ENCODE peak calls at places on chromosomes 7 and 10, in five cellular contexts. One of them, this sample, is unnamed.
A peak's percentile ranks its signal among the peaks of the same experiment; 100 is the strongest.

GRCh38 chr10:130737622-130738021 is 573.9 kb downstream of the TCERG1L start:
- DNase-seq in spleen: no peak
- DNase-seq in ovary: no peak
- DNase-seq in body of pancreas: no peak
- DNase-seq in cardiac muscle cell: peak; percentile 0
- DNase-seq in this sample: no peak

GRCh38 chr10:14478639-14479038 is 147.9 kb upstream of the FRMD4A start:
- DNase-seq in spleen: no peak
- DNase-seq in ovary: peak; percentile 55
- DNase-seq in body of pancreas: peak; percentile 87
- DNase-seq in cardiac muscle cell: peak; percentile 86
- DNase-seq in this sample: no peak

GRCh38 chr7:115477193-115477651 is 553.3 kb downstream of the TFEC start:
- DNase-seq in spleen: peak; percentile 67
- DNase-seq in ovary: peak; percentile 29
- DNase-seq in body of pancreas: peak; percentile 22
- DNase-seq in cardiac muscle cell: peak; percentile 47
- DNase-seq in this sample: no peak

GRCh38 chr10:101444058-101444457 is 90.1 kb downstream of the BTRC start:
- DNase-seq in spleen: no peak
- DNase-seq in ovary: no peak
- DNase-seq in body of pancreas: no peak
- DNase-seq in cardiac muscle cell: peak; percentile 23
- DNase-seq in this sample: no peak

GRCh38 chr7:44155191-44156185 is 14.4 kb upstream of the MYL7 start:
- DNase-seq in spleen: no peak
- DNase-seq in ovary: no peak
- DNase-seq in body of pancreas: no peak
- DNase-seq in cardiac muscle cell: no peak
- DNase-seq in this sample: no peak

GRCh38 chr7:64307254-64308018 is 6.3 kb upstream of the ZNF736 start:
- DNase-seq in spleen: peak; percentile 99
- DNase-seq in ovary: peak; percentile 86
- DNase-seq in body of pancreas: peak; percentile 94
- DNase-seq in cardiac muscle cell: peak; percentile 97
- DNase-seq in this sample: peak; percentile 93

GRCh38 chr10:48289652-48290238 is 15.2 kb upstream of the FRMPD2 start:
- DNase-seq in spleen: no peak
- DNase-seq in ovary: no peak
- DNase-seq in body of pancreas: peak; percentile 40
- DNase-seq in cardiac muscle cell: peak; percentile 65
- DNase-seq in this sample: peak; percentile 13

GRCh38 chr10:33376976-33377657 is 42.6 kb upstream of the NRP1 start:
- DNase-seq in spleen: no peak
- DNase-seq in ovary: no peak
- DNase-seq in body of pancreas: no peak
- DNase-seq in cardiac muscle cell: peak; percentile 73
- DNase-seq in this sample: no peak

GRCh38 chr10:60816624-60817023 is 38.3 kb downstream of the CDK1 start:
- DNase-seq in spleen: no peak
- DNase-seq in ovary: no peak
- DNase-seq in body of pancreas: peak; percentile 59
- DNase-seq in cardiac muscle cell: peak; percentile 94
- DNase-seq in this sample: no peak

GRCh38 chr7:55351263-55351662 is 13.9 kb upstream of the LANCL2 start:
- DNase-seq in spleen: no peak
- DNase-seq in ovary: no peak
- DNase-seq in body of pancreas: no peak
- DNase-seq in cardiac muscle cell: no peak
- DNase-seq in this sample: no peak

GRCh38 chr7:36604801-36605200 is 119.5 kb downstream of the AOAH start:
- DNase-seq in spleen: no peak
- DNase-seq in ovary: no peak
- DNase-seq in body of pancreas: no peak
- DNase-seq in cardiac muscle cell: no peak
- DNase-seq in this sample: no peak

GRCh38 chr7:27143022-27143949 is at the start of gene HOXA5:
- DNase-seq in spleen: peak; percentile 90
- DNase-seq in ovary: peak; percentile 86
- DNase-seq in body of pancreas: peak; percentile 41
- DNase-seq in cardiac muscle cell: peak; percentile 40
- DNase-seq in this sample: no peak

GRCh38 chr7:156544919-156545715 is 95.5 kb upstream of the RNF32 start:
- DNase-seq in spleen: no peak
- DNase-seq in ovary: no peak
- DNase-seq in body of pancreas: no peak
- DNase-seq in cardiac muscle cell: no peak
- DNase-seq in this sample: no peak

GRCh38 chr10:17101910-17102266 is 27.7 kb downstream of the CUBN start:
- DNase-seq in spleen: no peak
- DNase-seq in ovary: no peak
- DNase-seq in body of pancreas: no peak
- DNase-seq in cardiac muscle cell: no peak
- DNase-seq in this sample: no peak

GRCh38 chr10:3150366-3150765 is 22.2 kb downstream of the PITRM1 start:
- DNase-seq in spleen: no peak
- DNase-seq in ovary: no peak
- DNase-seq in body of pancreas: no peak
- DNase-seq in cardiac muscle cell: no peak
- DNase-seq in this sample: no peak

GRCh38 chr10:95268438-95268837 is 22.4 kb downstream of the PDLIM1 start:
- DNase-seq in spleen: no peak
- DNase-seq in ovary: peak; percentile 57
- DNase-seq in body of pancreas: peak; percentile 35
- DNase-seq in cardiac muscle cell: peak; percentile 97
- DNase-seq in this sample: no peak

DNA sequence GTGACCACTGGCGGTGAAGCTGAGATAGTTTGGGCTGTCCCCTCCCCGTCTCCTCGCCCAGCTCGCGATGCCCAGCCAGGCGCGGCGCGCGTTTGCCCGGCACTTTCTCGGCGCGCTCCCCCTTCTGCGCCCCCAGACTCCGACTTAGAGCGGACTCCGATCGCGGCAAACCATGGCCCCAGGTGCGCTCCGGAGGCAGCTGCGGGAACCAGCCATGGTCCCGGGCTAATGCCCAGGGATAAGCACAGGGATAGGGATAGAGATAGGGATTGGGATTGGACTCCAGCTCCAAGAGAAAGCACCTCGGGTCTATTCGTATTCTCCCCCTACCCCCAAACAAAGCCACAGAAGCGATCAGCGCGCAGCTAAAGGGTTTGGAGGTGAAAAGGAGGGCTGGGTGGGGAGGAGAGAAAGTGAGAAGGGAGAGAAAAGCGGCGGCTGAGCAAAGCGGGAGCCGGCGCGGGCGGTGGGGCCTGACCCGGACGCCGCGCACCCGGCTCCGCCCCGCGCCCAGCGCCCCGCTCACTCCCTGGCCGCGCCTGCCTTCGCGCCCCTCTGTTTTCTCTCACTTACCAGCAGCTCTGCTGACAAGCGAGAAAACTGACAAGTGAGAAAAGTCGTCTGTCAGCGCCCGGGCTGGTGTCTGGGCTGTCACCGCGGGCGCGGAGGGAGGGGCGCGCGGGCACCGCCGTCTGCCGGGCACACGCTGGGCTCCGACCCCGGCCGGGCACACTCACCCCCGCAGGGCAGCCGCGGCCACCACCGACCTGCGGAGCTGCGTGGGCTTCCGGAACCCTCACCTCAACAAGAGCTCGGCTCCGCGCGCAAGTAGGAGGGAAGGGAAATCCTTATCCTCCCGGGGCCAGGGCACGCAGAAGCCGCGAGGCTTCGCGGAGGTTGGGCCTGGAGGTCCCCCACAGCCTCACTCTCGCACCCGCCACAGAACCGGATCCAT is at the start of gene PDE1C:
- DNase-seq in spleen: no peak
- DNase-seq in ovary: peak; percentile 37
- DNase-seq in body of pancreas: peak; percentile 16
- DNase-seq in cardiac muscle cell: peak; percentile 27
- DNase-seq in this sample: no peak
- H3K27ac ChIP-seq in spleen: no peak within 1 kb of the TSS
- H3K27ac ChIP-seq in ovary: peak within 1 kb of the TSS; percentile 58
- H3K27ac ChIP-seq in body of pancreas: no peak within 1 kb of the TSS
- H3K27ac ChIP-seq in cardiac muscle cell: no peak within 1 kb of the TSS
- H3K27ac ChIP-seq in this sample: no peak within 1 kb of the TSS

GRCh38 chr10:128599030-128599429 is 472.8 kb upstream of the MKI67 start:
- DNase-seq in spleen: no peak
- DNase-seq in ovary: no peak
- DNase-seq in body of pancreas: no peak
- DNase-seq in cardiac muscle cell: no peak
- DNase-seq in this sample: no peak

GRCh38 chr10:128599538-128599937 is 473.3 kb upstream of the MKI67 start:
- DNase-seq in spleen: no peak
- DNase-seq in ovary: no peak
- DNase-seq in body of pancreas: no peak
- DNase-seq in cardiac muscle cell: no peak
- DNase-seq in this sample: no peak

GRCh38 chr10:128596906-128597305 is 470.7 kb upstream of the MKI67 start:
- DNase-seq in spleen: no peak
- DNase-seq in ovary: no peak
- DNase-seq in body of pancreas: no peak
- DNase-seq in cardiac muscle cell: no peak
- DNase-seq in this sample: no peak

DNA sequence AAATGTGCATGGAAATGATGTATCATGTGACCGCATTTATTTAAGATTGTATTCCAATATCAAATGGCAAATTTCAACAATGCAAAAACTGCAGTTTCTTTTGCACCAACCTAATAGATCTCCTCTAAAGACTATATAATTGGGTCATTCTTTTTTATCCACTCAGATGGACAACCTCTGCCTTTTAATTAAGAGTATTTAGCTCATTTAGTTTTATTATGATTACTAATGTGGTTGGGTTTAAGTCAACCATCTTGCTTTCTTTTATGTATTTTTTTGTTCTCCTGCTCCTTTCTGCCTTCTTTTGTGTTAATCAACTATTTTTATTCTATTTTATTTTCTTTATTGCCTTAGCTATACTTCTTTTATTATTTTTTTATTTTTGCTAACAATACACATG is 468.5 kb upstream of the MKI67 start:
- DNase-seq in spleen: no peak
- DNase-seq in ovary: no peak
- DNase-seq in body of pancreas: no peak
- DNase-seq in cardiac muscle cell: no peak
- DNase-seq in this sample: no peak
- TF ChIP-seq CTCF in spleen: no peak
- TF ChIP-seq CTCF in ovary: no peak
- TF ChIP-seq CTCF in body of pancreas: no peak
- TF ChIP-seq CTCF in cardiac muscle cell: no peak
- TF ChIP-seq CTCF in this sample: no peak

GRCh38 chr7:121084256-121084655 is 95.7 kb downstream of the CPED1 start:
- DNase-seq in spleen: no peak
- DNase-seq in ovary: no peak
- DNase-seq in body of pancreas: no peak
- DNase-seq in cardiac muscle cell: no peak
- DNase-seq in this sample: no peak
- H3K27ac ChIP-seq in spleen: no peak overlapping the region
- H3K27ac ChIP-seq in ovary: no peak overlapping the region
- H3K27ac ChIP-seq in body of pancreas: no peak overlapping the region
- H3K27ac ChIP-seq in cardiac muscle cell: no peak overlapping the region
- H3K27ac ChIP-seq in this sample: no peak overlapping the region

GRCh38 chr7:69800495-69800894 is 202.2 kb downstream of the AUTS2 start:
- DNase-seq in spleen: no peak
- DNase-seq in ovary: no peak
- DNase-seq in body of pancreas: peak; percentile 46
- DNase-seq in cardiac muscle cell: peak; percentile 54
- DNase-seq in this sample: no peak

GRCh38 chr7:69799990-69800389 is 201.7 kb downstream of the AUTS2 start:
- DNase-seq in spleen: no peak
- DNase-seq in ovary: no peak
- DNase-seq in body of pancreas: no peak
- DNase-seq in cardiac muscle cell: no peak
- DNase-seq in this sample: no peak

GRCh38 chr7:69801729-69802688 is 203.7 kb downstream of the AUTS2 start:
- DNase-seq in spleen: no peak
- DNase-seq in ovary: no peak
- DNase-seq in body of pancreas: no peak
- DNase-seq in cardiac muscle cell: no peak
- DNase-seq in this sample: no peak

GRCh38 chr7:69796421-69796820 is 198.1 kb downstream of the AUTS2 start:
- DNase-seq in spleen: no peak
- DNase-seq in ovary: no peak
- DNase-seq in body of pancreas: no peak
- DNase-seq in cardiac muscle cell: no peak
- DNase-seq in this sample: no peak

DNA sequence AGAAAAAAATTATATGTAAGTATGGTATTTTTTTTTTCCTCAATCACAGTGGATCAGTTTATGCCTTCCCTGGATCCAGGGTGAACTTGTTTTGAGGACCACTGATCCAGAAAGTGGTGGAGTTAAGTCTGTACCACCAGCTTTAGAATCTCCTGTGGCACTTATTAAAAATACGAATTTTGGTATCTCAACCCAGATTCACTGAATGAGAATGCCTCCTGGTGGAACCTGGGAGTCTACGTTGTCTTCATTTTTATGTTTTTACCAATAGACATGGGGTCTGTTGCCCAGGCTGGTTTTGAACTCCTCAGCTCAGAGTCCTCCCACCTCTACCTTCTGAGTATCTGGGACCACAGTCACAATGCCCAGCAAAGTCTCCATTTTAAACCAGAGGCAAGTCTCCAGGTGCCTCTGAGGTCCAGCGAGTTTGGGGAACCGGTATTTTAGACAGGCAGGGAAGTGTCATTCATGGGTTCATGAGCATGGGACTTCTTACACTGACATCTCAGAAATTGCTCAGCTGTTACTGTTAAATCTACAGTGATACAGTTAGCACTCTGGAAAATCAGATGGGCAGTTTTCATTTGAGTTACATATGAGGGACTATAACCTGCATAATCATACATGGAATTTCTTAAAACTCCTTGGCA is 200.9 kb downstream of the AUTS2 start:
- DNase-seq in spleen: no peak
- DNase-seq in ovary: no peak
- DNase-seq in body of pancreas: no peak
- DNase-seq in cardiac muscle cell: no peak
- DNase-seq in this sample: no peak
- TF ChIP-seq CTCF in spleen: no peak
- TF ChIP-seq CTCF in ovary: no peak
- TF ChIP-seq CTCF in body of pancreas: no peak
- TF ChIP-seq CTCF in cardiac muscle cell: no peak
- TF ChIP-seq CTCF in this sample: no peak

This sample was measured in CD4-positive, alpha-beta T cell.